ENCODE peak calls at places on chromosomes 4 and X, in six cellular contexts. D is BJ, O is neural progenitor cell, R is brain microvascular endothelial cell, W is GM06990, I is IMR-90. U is an unnamed sample. For H3K27me3, the result is how much of the 10 kb centered on the place peaks cover.

GRCh38 chr4:170736710-170737109 is 647.0 kb upstream of the AADAT start:
- DNase-seq in D (no peak), O (no peak), R (no peak), W (no peak), I (no peak), U (peak)

GRCh38 chr4:7434141-7434765 is 477 bp downstream of the PSAPL1 start:
- DNase-seq in D (no peak), O (no peak), R (no peak), W (no peak), I (no peak), U (no peak)

GRCh38 chr4:37798616-37799015 is 27.9 kb upstream of the PGM2 start:
- DNase-seq in D (no peak), O (no peak), R (no peak), W (no peak), I (no peak), U (no peak)

GRCh38 chr4:7979652-7979968 is 39.9 kb upstream of the AFAP1 start:
- DNase-seq in D (no peak), O (no peak), R (no peak), W (no peak), I (no peak), U (no peak)

GRCh38 chr4:8688041-8688907 is 95.7 kb downstream of the CPZ start:
- DNase-seq in D (no peak), O (peak), R (peak), W (no peak), I (peak), U (no peak)

GRCh38 chr4:83082777-83083176 is 31.8 kb downstream of the PLAC8 start:
- DNase-seq in D (no peak), O (no peak), R (no peak), W (peak), I (no peak), U (no peak)

GRCh38 chr4:169070895-169071218 is 60.8 kb upstream of the CBR4 start:
- DNase-seq in D (no peak), O (no peak), R (no peak), W (no peak), I (no peak), U (no peak)

GRCh38 chrX:115459883-115460564 is 101.0 kb upstream of the PLS3 start:
- DNase-seq in D (peak), O (no peak), R (no peak), W (no peak), I (peak), U (no peak)

GRCh38 chrX:21778236-21778635 is 20.3 kb upstream of the SMPX start:
- DNase-seq in D (no peak), O (no peak), R (no peak), W (no peak), I (no peak), U (no peak)

GRCh38 chr4:52856802-52857201 is 5.3 kb upstream of the RASL11B start:
- DNase-seq in D (no peak), O (no peak), R (no peak), W (no peak), I (no peak), U (no peak)

GRCh38 chr4:21134994-21135393 is 434.7 kb downstream of the PACRGL start:
- DNase-seq in D (no peak), O (peak), R (no peak), W (no peak), I (no peak), U (no peak)

GRCh38 chrX:71846429-71846828 is 64.2 kb upstream of the NHSL2 start:
- DNase-seq in D (no peak), O (no peak), R (peak), W (no peak), I (peak), U (no peak)

DNA sequence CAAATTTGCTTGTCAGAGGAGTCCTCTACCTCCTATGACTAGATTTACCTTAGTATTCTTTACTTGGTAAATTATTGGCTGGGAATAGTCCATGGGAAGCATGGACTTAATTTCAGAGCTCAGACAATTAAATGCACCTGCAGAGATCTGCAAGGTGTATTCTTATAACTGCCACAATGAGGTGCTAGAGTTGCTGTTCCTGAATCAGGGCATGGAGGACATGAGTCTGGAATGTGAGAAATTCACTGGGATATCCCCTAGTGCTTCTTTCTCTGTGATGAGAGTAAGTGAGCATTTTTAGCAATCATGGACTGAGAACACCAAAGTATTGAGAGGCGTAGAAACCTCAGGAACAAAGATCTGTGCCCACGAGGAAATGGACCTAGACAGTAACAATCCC is 32.9 kb upstream of the GRID2 start:
- DNase-seq in D (no peak), O (peak), R (no peak), W (no peak), I (no peak), U (no peak)
- H3K4me3 ChIP-seq in D (no peak), O (no peak), R (no peak), W (no peak), I (no peak), U (no peak)

GRCh38 chrX:69262036-69262905 is 97.0 kb upstream of the PJA1 start:
- DNase-seq in D (no peak), O (no peak), R (no peak), W (no peak), I (peak), U (no peak)
- H3K27me3 ChIP-seq in D (under half), O (half or more), R (under half), W (under half), I (half or more), U (under half)

GRCh38 chrX:77444075-77444474 is 3.1 kb upstream of the FGF16 start:
- DNase-seq in D (no peak), O (no peak), R (no peak), W (no peak), I (no peak), U (no peak)

GRCh38 chrX:77446840-77447239 is 349 bp upstream of the FGF16 start:
- DNase-seq in D (no peak), O (no peak), R (no peak), W (no peak), I (no peak), U (no peak)

GRCh38 chrX:77448170-77448569 is 981 bp downstream of the FGF16 start:
- DNase-seq in D (no peak), O (peak), R (no peak), W (no peak), I (no peak), U (no peak)

GRCh38 chrX:77447339-77448149 is at the start of gene FGF16:
- DNase-seq in D (no peak), O (peak), R (no peak), W (no peak), I (no peak), U (no peak)

DNA sequence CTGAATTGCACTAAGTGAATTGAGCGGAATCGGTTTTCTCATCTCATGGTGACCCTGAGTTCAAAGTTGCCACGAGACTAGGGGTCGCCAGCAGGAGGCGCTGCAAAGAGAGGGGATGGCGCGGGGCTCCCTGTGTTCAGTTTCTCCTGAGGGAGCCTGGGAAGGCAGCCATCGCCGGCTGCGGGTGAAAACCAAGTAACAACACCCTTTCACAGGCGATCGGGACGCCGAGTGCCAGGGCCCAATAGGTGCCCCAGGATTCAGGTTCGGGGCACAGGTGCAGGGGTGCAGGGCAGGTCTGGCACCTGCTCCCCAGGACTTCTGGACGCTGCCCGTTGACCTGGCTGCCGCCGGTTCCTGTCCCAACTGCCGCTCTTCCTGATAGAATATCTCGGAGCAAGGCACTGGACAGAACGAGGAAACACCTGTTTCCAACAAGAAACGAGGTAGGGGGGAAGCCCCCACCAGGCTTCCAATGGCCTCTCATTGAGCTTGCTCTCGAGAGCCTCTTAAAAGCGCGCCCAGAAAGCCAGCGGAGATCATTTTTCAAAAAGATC is 1.1 kb upstream of the FGF16 start:
- DNase-seq in D (no peak), O (peak), R (no peak), W (no peak), I (no peak), U (no peak)
- TF ChIP-seq CTCF in D (peak), O (peak), R (peak), W (peak), I (peak), U (peak)

GRCh38 chr4:80185787-80186548 is 11.3 kb upstream of the PRDM8 start:
- DNase-seq in D (no peak), O (peak), R (no peak), W (no peak), I (peak), U (no peak)
- H3K4me3 ChIP-seq in D (no peak), O (no peak), R (peak), W (no peak), I (peak), U (no peak)

DNA sequence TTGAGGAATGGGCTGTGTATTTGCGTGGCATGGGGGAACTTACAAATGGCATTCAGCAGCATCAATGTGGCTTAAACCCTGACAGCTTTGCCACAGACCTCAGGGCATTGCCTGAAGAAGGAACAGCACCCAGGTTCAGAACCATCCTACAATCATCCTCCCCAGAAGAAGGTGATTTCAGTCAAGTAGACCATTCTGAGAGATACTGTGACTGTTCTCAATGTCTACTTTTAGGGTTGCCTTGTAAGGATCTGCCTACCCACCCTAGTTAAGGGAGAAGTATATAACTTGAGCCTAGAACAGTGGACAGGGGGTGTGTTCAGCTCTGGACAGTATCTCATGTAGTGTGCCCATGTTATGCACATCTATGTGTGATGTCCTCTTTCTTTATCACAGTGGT is 1.6 kb upstream of the FGF5 start:
- DNase-seq in D (no peak), O (no peak), R (no peak), W (no peak), I (no peak), U (no peak)
- H3K27me3 ChIP-seq in D (under half), O (half or more), R (under half), W (under half), I (under half), U (under half)

GRCh38 chr4:70913947-70914445 is 11.8 kb downstream of the MOB1B start:
- DNase-seq in D (no peak), O (no peak), R (no peak), W (no peak), I (peak), U (no peak)
- TF ChIP-seq CTCF in D (no peak), O (no peak), R (no peak), W (no peak), I (peak), U (no peak)

GRCh38 chr4:79645942-79646341 is 237.9 kb upstream of the GK2 start:
- DNase-seq in D (no peak), O (no peak), R (no peak), W (no peak), I (no peak), U (no peak)
- H3K4me3 ChIP-seq in D (no peak), O (no peak), R (no peak), W (no peak), I (no peak), U (no peak)

GRCh38 chr4:110616162-110617062 is 6.5 kb downstream of the PITX2 start:
- DNase-seq in D (no peak), O (no peak), R (no peak), W (no peak), I (no peak), U (no peak)
- H3K27me3 ChIP-seq in D (half or more), O (half or more), R (half or more), W (under half), I (half or more), U (half or more)